ENCODE peak calls at places on chromosomes 4 and X, in five cellular contexts. C is foreskin fibroblast, Z is cardiac fibroblast, P is astrocyte of the spinal cord, K is colonic mucosa. T is an unnamed sample.

GRCh38 chrX:153585827-153586226 is 13.1 kb downstream of the CCNQ start:
- DNase-seq in C (no peak), Z (no peak), P (no peak), K (no peak), T (no peak)

GRCh38 chr4:34009951-34010350 is 2234.4 kb downstream of the ARAP2 start:
- DNase-seq in C (no peak), Z (no peak), P (no peak), K (no peak), T (no peak)

GRCh38 chrX:75989806-75990590 is 182.9 kb upstream of the PBDC1 start:
- DNase-seq in C (no peak), Z (no peak), P (no peak), K (no peak), T (no peak)

GRCh38 chrX:72255445-72255844 is 16.6 kb upstream of the ERCC6L start:
- DNase-seq in C (no peak), Z (no peak), P (no peak), K (peak; percentile 28), T (no peak)

GRCh38 chrX:123590842-123591491 is 141.9 kb downstream of the THOC2 start:
- DNase-seq in C (no peak), Z (peak; percentile 25), P (peak; percentile 22), K (no peak), T (no peak)

GRCh38 chr4:53899544-53900274 is 164.7 kb downstream of the CHIC2 start:
- DNase-seq in C (peak; percentile 76), Z (peak; percentile 94), P (peak; percentile 67), K (no peak), T (no peak)

GRCh38 chr4:117064297-117064696 is 21.1 kb downstream of the TRAM1L1 start:
- DNase-seq in C (no peak), Z (no peak), P (peak; percentile 84), K (no peak), T (no peak)

GRCh38 chr4:24770111-24770584 is 25.2 kb upstream of the SOD3 start:
- DNase-seq in C (peak; percentile 91), Z (peak; percentile 46), P (peak; percentile 98), K (no peak), T (peak; percentile 96)

GRCh38 chrX:13659057-13659456 is 6.1 kb downstream of the TCEANC start:
- DNase-seq in C (peak; percentile 52), Z (peak; percentile 59), P (peak; percentile 20), K (no peak), T (no peak)

GRCh38 chr4:153438916-153439756 is 27.0 kb upstream of the TMEM131L start:
- DNase-seq in C (no peak), Z (no peak), P (no peak), K (no peak), T (no peak)

GRCh38 chr4:130573742-130574141 is 1477.8 kb downstream of the C4orf33 start:
- DNase-seq in C (no peak), Z (no peak), P (no peak), K (no peak), T (no peak)

DNA sequence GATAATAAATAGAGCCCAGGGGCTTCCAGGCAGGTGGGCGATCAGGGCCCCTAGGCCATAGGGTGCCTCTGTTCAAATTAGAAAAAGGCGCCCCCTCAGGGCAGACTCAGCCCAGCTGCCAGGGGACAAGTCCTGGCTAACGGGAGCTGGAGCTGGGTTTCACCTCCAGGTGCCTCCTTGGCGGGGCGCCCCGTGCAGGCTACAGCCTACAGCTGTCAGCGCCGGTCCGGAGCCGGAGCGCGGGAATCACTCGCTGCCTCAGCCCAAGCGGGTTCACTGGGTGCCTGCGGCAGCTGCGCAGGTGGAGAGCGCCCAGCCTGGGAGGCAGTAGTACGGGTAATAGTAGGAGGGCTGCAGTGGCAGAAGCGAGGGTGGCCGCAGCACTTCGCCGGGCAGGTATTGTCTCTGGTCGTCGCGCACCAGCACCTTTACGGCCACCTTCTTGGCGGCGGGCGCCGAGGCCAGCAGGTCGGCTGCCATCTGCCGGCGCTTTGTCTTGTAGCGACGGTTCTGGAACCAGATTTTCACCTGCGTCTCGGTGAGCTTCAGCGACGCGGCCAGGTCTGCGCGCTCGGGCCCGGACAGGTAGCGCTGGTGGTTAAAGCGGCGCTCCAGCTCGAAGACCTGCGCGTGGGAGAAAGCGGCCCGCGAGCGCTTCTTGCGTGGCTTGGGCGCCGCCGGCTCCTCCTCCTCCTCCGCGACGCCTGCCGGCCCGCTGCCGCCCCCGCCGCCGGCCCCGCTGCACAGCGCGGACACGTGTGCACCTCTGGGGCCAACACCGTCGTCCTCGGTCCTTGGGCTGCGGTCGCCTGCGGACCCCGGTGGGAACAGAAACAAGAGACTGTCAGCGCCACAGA is 2.4 kb downstream of the NKX3-2 start:
- DNase-seq in C (no peak), Z (no peak), P (no peak), K (peak; percentile 62), T (peak; percentile 68)
- H3K4me3 ChIP-seq in C (no peak overlapping the region), Z (no peak overlapping the region), P (no peak overlapping the region), K (peak overlapping the region; percentile 27), T (peak overlapping the region; percentile 11)

GRCh38 chrX:154980330-154981115 is 42.0 kb downstream of the F8 start:
- DNase-seq in C (peak; percentile 29), Z (peak; percentile 73), P (peak; percentile 61), K (peak; percentile 84), T (peak; percentile 80)

GRCh38 chrX:154979671-154980070 is 42.9 kb downstream of the F8 start:
- DNase-seq in C (no peak), Z (no peak), P (no peak), K (no peak), T (no peak)

GRCh38 chrX:154986826-154987575 is 35.5 kb downstream of the F8 start:
- DNase-seq in C (no peak), Z (peak; percentile 52), P (no peak), K (no peak), T (no peak)

DNA sequence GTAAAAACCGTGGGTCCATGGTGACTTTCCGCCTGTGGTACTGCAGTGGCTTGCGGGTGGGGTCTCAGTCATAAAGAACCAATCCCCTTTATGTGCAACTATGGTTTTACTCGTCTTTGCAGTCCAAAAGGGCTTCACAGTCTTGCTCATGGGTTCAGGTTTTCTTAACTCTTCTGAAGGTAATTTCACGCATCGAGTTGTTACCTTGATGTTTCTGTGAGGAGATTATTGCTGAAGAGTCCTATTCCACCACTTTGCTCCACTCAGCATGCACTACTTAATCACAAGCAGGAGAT is 41.5 kb downstream of the F8 start:
- DNase-seq in C (no peak), Z (no peak), P (no peak), K (no peak), T (no peak)
- H3K4me3 ChIP-seq in C (peak overlapping the region; percentile 62), Z (no peak overlapping the region), P (peak overlapping the region; percentile 37), K (peak overlapping the region; percentile 22), T (peak overlapping the region; percentile 13)

GRCh38 chr4:141636077-141636770 is at the start of gene IL15:
- DNase-seq in C (peak; percentile 31), Z (peak; percentile 48), P (peak; percentile 77), K (peak; percentile 94), T (peak; percentile 44)

GRCh38 chr4:141636771-141637460 is 533 bp downstream of the IL15 start:
- DNase-seq in C (peak; percentile 48), Z (peak; percentile 51), P (peak; percentile 67), K (peak; percentile 72), T (peak; percentile 57)

GRCh38 chr4:141635726-141636076 is 682 bp upstream of the IL15 start:
- DNase-seq in C (no peak), Z (no peak), P (no peak), K (no peak), T (no peak)

GRCh38 chr4:141640692-141641091 is 4.3 kb downstream of the IL15 start:
- DNase-seq in C (no peak), Z (no peak), P (no peak), K (no peak), T (no peak)

DNA sequence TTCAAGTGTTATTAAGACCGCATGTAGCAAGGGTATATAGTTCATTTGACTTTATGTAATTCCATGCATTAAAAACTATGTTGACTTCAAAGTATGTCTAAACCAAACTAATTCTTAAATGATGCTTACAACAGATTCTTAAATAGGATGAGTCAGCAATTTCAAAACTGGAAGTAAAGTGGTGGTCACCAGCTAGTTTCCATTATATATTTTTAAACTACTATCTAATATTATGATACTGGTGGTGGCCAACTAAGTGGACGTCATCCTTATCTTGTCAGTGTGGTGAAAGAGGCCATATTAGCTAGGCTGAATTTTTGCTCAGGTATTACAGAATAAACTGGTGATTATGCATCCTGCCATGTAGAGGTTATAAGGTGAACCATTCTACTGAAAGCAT is 1.2 kb downstream of the IL15 start:
- DNase-seq in C (no peak), Z (no peak), P (no peak), K (no peak), T (no peak)
- H3K4me3 ChIP-seq in C (peak overlapping the region; percentile 85), Z (peak overlapping the region; percentile 82), P (peak overlapping the region; percentile 84), K (peak overlapping the region; percentile 82), T (no peak overlapping the region)

GRCh38 chr4:170697845-170698244 is 608.1 kb upstream of the AADAT start:
- DNase-seq in C (no peak), Z (no peak), P (no peak), K (no peak), T (no peak)
- H3K4me3 ChIP-seq in C (no peak overlapping the region), Z (no peak overlapping the region), P (no peak overlapping the region), K (no peak overlapping the region), T (no peak overlapping the region)

DNA sequence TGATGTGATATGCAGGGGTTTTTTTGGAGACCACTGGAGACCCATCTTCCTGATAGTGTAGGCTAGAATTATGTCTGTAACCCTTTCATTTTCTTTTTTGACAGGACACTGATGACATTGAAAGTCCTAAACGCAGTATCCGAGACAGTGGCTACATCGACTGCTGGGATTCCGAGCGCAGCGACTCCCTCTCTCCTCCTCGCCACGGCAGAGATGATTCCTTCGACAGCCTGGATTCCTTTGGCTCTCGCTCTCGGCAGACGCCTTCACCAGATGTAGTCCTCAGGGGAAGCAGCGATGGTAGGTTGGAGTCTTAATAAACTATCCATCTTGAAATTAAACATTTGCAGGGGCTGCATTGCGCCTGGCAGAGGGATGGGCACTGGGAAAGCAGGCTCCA is 75.4 kb downstream of the LIMCH1 start:
- DNase-seq in C (no peak), Z (no peak), P (no peak), K (peak; percentile 19), T (no peak)
- H3K4me3 ChIP-seq in C (peak overlapping the region; percentile 52), Z (no peak overlapping the region), P (peak overlapping the region; percentile 13), K (no peak overlapping the region), T (no peak overlapping the region)

DNA sequence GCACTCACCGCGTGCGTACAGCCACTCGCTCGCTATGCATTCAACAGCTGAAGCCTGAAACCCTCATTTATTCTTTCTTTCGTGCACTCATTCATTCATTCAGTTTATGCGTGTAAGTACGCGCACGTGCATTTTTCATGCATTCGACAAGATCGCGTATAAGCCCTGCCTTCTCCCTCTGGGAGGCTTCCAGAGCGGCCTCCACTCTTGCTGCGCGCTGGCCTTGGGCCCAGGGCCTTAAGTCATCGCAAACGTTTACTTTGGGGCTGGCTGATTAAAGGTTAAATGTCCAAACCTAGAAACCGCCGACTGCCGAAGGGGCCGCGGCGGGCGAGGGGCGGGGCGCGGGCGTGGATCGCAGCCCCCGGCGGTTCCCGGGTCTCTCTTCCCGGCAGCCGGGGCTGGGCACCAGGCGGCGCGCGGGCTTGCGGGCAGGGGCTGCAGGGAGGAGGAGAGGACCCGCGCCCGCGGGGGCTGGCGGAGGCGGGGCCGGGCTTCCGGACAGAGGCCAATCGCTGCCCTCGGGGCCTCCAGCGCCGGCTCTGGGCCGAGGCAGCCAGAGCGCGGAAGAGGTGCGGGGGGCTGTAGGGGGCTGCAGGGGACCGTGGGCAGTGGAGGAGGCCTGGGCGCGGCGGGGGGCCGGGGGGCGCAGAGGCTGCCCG is at the start of gene GYG2:
- DNase-seq in C (no peak), Z (peak; percentile 38), P (peak; percentile 37), K (peak; percentile 65), T (peak; percentile 61)
- H3K4me3 ChIP-seq in C (peak within 1 kb of the TSS; percentile 39), Z (peak within 1 kb of the TSS; percentile 36), P (peak within 1 kb of the TSS; percentile 30), K (peak within 1 kb of the TSS; percentile 32), T (peak within 1 kb of the TSS; percentile 61)